ENCODE peak calls at places on chromosomes 1 and 21, in ten cellular contexts. Y is body of pancreas, X is pancreas, A is psoas muscle, I is A549, J is PC-9, Q is lower lobe of right lung, V is mucosa of descending colon, G is stomach, N is PC-3. K is an unnamed sample. For H3K4me1, the result is how much of the 10 kb centered on the place peaks cover.

GRCh38 chr1:222247811-222248310 is 300.0 kb downstream of the HHIPL2 start:
- DNase-seq in Y (no peak), X (no peak), A (no peak), I (no peak), J (no peak), Q (no peak), V (no peak), G (no peak), N (no peak), K (no peak)

GRCh38 chr1:192575499-192576189 is at the start of gene RGS1:
- DNase-seq in Y (peak), X (no peak), A (no peak), I (no peak), J (no peak), Q (peak), V (peak), G (peak), N (no peak), K (no peak)

GRCh38 chr1:81325404-81325803 is 475.3 kb upstream of the ADGRL2 start:
- DNase-seq in Y (peak), X (no peak), A (no peak), I (no peak), J (no peak), Q (no peak), V (no peak), G (no peak), N (no peak), K (no peak)

GRCh38 chr1:211735208-211736170 is 60.1 kb upstream of the NEK2 start:
- DNase-seq in Y (peak), X (no peak), A (peak), I (peak), J (peak), Q (no peak), V (no peak), G (no peak), N (peak), K (no peak)

GRCh38 chr1:163069655-163070277 is 605 bp downstream of the RGS4 start:
- DNase-seq in Y (no peak), X (no peak), A (no peak), I (no peak), J (no peak), Q (no peak), V (no peak), G (no peak), N (no peak), K (no peak)

GRCh38 chr21:44011774-44012473 is at the start of gene TRAPPC10:
- DNase-seq in Y (peak), X (peak), A (peak), I (peak), J (peak), Q (peak), V (peak), G (peak), N (peak), K (peak)

GRCh38 chr1:208154679-208155078 is 89.5 kb downstream of the PLXNA2 start:
- DNase-seq in Y (peak), X (no peak), A (no peak), I (no peak), J (peak), Q (no peak), V (peak), G (peak), N (peak), K (no peak)

GRCh38 chr1:113538225-113538624 is 147.9 kb downstream of the MAGI3 start:
- DNase-seq in Y (no peak), X (no peak), A (no peak), I (no peak), J (no peak), Q (no peak), V (no peak), G (no peak), N (peak), K (no peak)

GRCh38 chr1:53554592-53555305 is 95.5 kb downstream of the DMRTB1 start:
- DNase-seq in Y (no peak), X (peak), A (no peak), I (no peak), J (no peak), Q (peak), V (peak), G (no peak), N (no peak), K (no peak)

GRCh38 chr1:218700666-218701065 is 355.5 kb downstream of the TGFB2 start:
- DNase-seq in Y (no peak), X (no peak), A (no peak), I (no peak), J (no peak), Q (no peak), V (no peak), G (no peak), N (no peak), K (no peak)

GRCh38 chr1:78004719-78005346 is at the start of gene DNAJB4:
- DNase-seq in Y (peak), X (no peak), A (no peak), I (peak), J (peak), Q (no peak), V (no peak), G (peak), N (peak), K (no peak)

GRCh38 chr21:38333290-38334272 is 76.8 kb downstream of the KCNJ15 start:
- DNase-seq in Y (no peak), X (no peak), A (no peak), I (no peak), J (no peak), Q (no peak), V (no peak), G (no peak), N (no peak), K (peak)

GRCh38 chr1:180912211-180912800 is 391 bp upstream of the KIAA1614 start:
- DNase-seq in Y (no peak), X (no peak), A (no peak), I (no peak), J (no peak), Q (no peak), V (no peak), G (no peak), N (no peak), K (peak)

GRCh38 chr1:3471356-3472087 is 17.1 kb downstream of the ARHGEF16 start:
- DNase-seq in Y (no peak), X (peak), A (peak), I (peak), J (no peak), Q (peak), V (no peak), G (no peak), N (no peak), K (peak)

GRCh38 chr1:5402618-5403017 is 589.6 kb downstream of the NPHP4 start:
- DNase-seq in Y (no peak), X (no peak), A (no peak), I (no peak), J (no peak), Q (no peak), V (no peak), G (no peak), N (no peak), K (no peak)

GRCh38 chr1:157198619-157199420 is 60.6 kb upstream of the ETV3 start:
- DNase-seq in Y (peak), X (no peak), A (no peak), I (no peak), J (no peak), Q (peak), V (no peak), G (no peak), N (no peak), K (no peak)

GRCh38 chr21:45404726-45405270 is at the start of gene COL18A1:
- DNase-seq in Y (peak), X (peak), A (peak), I (peak), J (peak), Q (peak), V (peak), G (peak), N (peak), K (peak)

GRCh38 chr1:59318271-59318865 is 21.5 kb downstream of the FGGY start:
- DNase-seq in Y (no peak), X (no peak), A (peak), I (no peak), J (no peak), Q (no peak), V (no peak), G (no peak), N (no peak), K (no peak)

GRCh38 chr1:159088050-159088449 is 11.5 kb upstream of the AIM2 start:
- DNase-seq in Y (no peak), X (no peak), A (no peak), I (no peak), J (no peak), Q (no peak), V (no peak), G (no peak), N (peak), K (no peak)

GRCh38 chr1:239126881-239127280 is 259.5 kb upstream of the CHRM3 start:
- DNase-seq in Y (no peak), X (no peak), A (no peak), I (no peak), J (no peak), Q (no peak), V (no peak), G (no peak), N (no peak), K (no peak)

GRCh38 chr1:6008084-6008415 is 15.8 kb upstream of the NPHP4 start:
- DNase-seq in Y (no peak), X (peak), A (no peak), I (no peak), J (no peak), Q (peak), V (peak), G (no peak), N (no peak), K (no peak)

GRCh38 chr1:37437058-37437457 is 37.3 kb upstream of the ZC3H12A start:
- DNase-seq in Y (no peak), X (no peak), A (no peak), I (no peak), J (no peak), Q (no peak), V (no peak), G (no peak), N (no peak), K (no peak)

GRCh38 chr1:66154394-66154793 is 361.7 kb downstream of the PDE4B start:
- DNase-seq in Y (no peak), X (no peak), A (no peak), I (no peak), J (no peak), Q (no peak), V (no peak), G (no peak), N (no peak), K (no peak)

GRCh38 chr1:169584483-169585144 is 1.7 kb downstream of the F5 start:
- DNase-seq in Y (no peak), X (no peak), A (no peak), I (no peak), J (no peak), Q (no peak), V (no peak), G (no peak), N (peak), K (no peak)

GRCh38 chr1:153233448-153233847 is 16.1 kb downstream of the PRR9 start:
- DNase-seq in Y (no peak), X (no peak), A (no peak), I (no peak), J (no peak), Q (no peak), V (no peak), G (no peak), N (no peak), K (no peak)

GRCh38 chr1:34774967-34775366 is 6.0 kb upstream of the GJB3 start:
- DNase-seq in Y (no peak), X (no peak), A (no peak), I (no peak), J (no peak), Q (no peak), V (no peak), G (no peak), N (no peak), K (no peak)

GRCh38 chr1:77245724-77246294 is 26.6 kb upstream of the PIGK start:
- DNase-seq in Y (no peak), X (no peak), A (no peak), I (no peak), J (no peak), Q (no peak), V (no peak), G (no peak), N (no peak), K (no peak)

GRCh38 chr1:34037856-34038255 is 127.2 kb downstream of the CSMD2 start:
- DNase-seq in Y (no peak), X (no peak), A (no peak), I (no peak), J (no peak), Q (no peak), V (no peak), G (no peak), N (no peak), K (no peak)

GRCh38 chr1:84540759-84541158 is 33.5 kb downstream of the CTBS start:
- DNase-seq in Y (no peak), X (no peak), A (no peak), I (no peak), J (no peak), Q (no peak), V (no peak), G (no peak), N (peak), K (no peak)

GRCh38 chr1:210499956-210500355 is 171.3 kb downstream of the HHAT start:
- DNase-seq in Y (no peak), X (no peak), A (no peak), I (no peak), J (no peak), Q (no peak), V (no peak), G (no peak), N (no peak), K (no peak)

GRCh38 chr1:77605246-77606026 is 77.0 kb downstream of the ZZZ3 start:
- DNase-seq in Y (peak), X (no peak), A (peak), I (no peak), J (peak), Q (peak), V (no peak), G (peak), N (no peak), K (peak)

GRCh38 chr1:176540428-176540827 is 77.5 kb downstream of the PAPPA2 start:
- DNase-seq in Y (no peak), X (no peak), A (no peak), I (no peak), J (no peak), Q (no peak), V (no peak), G (no peak), N (no peak), K (no peak)

GRCh38 chr21:14543983-14544382 is 2.1 kb downstream of the SAMSN1 start:
- DNase-seq in Y (no peak), X (no peak), A (no peak), I (no peak), J (no peak), Q (no peak), V (no peak), G (no peak), N (no peak), K (no peak)

GRCh38 chr1:115906627-115907026 is 65.7 kb upstream of the NHLH2 start:
- DNase-seq in Y (no peak), X (no peak), A (no peak), I (no peak), J (peak), Q (no peak), V (no peak), G (no peak), N (peak), K (no peak)
- TF ChIP-seq CTCF in Y (no peak), X (no peak), A (no peak), I (no peak), J (no peak), Q (no peak), V (no peak), G (no peak), N (no peak), K (no peak)

DNA sequence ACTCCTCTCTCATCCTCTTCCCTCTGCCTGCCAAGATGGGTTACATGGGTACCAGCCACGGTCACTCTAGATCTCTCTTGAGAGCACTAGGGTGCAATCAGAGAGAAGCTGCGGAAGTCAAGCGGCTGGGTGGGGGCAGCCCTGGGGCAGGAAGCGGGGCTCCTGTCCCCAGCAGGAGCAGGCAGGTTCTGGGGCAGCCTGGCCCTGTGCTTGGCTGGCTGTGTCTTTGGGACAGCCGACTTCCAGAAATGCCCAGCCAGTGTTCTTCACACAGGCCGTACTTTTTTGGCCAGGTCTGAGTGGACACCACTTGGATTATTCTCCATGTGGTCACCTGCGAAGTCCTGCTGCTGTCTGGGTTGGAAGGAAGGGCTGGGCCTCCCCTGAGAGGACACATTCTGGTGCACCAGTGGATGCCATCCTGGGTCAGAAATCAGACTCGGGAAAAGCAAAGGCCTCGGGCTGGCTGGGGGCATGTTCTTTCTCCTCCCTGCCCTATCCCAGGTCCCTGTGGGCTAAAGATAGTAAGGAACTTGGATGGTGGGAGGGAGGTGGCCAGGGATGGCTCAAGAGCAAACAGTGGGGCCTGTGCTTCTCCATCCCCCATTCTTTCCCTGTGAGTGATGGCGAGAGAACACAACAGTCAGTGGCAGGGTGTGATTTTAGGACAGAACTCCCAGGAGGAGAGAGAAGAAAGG is 93.7 kb downstream of the ITPKB start:
- DNase-seq in Y (no peak), X (peak), A (peak), I (no peak), J (no peak), Q (peak), V (peak), G (no peak), N (no peak), K (no peak)
- H3K4me1 ChIP-seq in Y (under half), X (under half), A (under half), I (under half), J (under half), Q (under half), V (under half), G (under half), N (under half), K (under half)

GRCh38 chr1:7473223-7474142 is 297.6 kb upstream of the VAMP3 start:
- DNase-seq in Y (no peak), X (peak), A (no peak), I (no peak), J (no peak), Q (peak), V (no peak), G (no peak), N (no peak), K (no peak)

GRCh38 chr1:7476402-7476801 is 294.7 kb upstream of the VAMP3 start:
- DNase-seq in Y (no peak), X (peak), A (no peak), I (no peak), J (no peak), Q (no peak), V (no peak), G (no peak), N (no peak), K (no peak)

GRCh38 chr1:7475691-7476090 is 295.4 kb upstream of the VAMP3 start:
- DNase-seq in Y (no peak), X (peak), A (no peak), I (no peak), J (no peak), Q (no peak), V (no peak), G (no peak), N (no peak), K (no peak)

GRCh38 chr1:7474143-7474490 is 297.0 kb upstream of the VAMP3 start:
- DNase-seq in Y (no peak), X (no peak), A (no peak), I (no peak), J (no peak), Q (no peak), V (no peak), G (no peak), N (no peak), K (no peak)

GRCh38 chr1:7474786-7475502 is 296.2 kb upstream of the VAMP3 start:
- DNase-seq in Y (no peak), X (peak), A (no peak), I (no peak), J (no peak), Q (no peak), V (no peak), G (no peak), N (peak), K (no peak)
- TF ChIP-seq CTCF in Y (no peak), X (no peak), A (no peak), I (peak), J (no peak), Q (no peak), V (no peak), G (no peak), N (peak), K (no peak)

GRCh38 chr1:230012093-230012393 is 55.0 kb upstream of the GALNT2 start:
- DNase-seq in Y (no peak), X (no peak), A (no peak), I (no peak), J (no peak), Q (no peak), V (no peak), G (no peak), N (no peak), K (no peak)
- H3K4me1 ChIP-seq in Y (under half), X (under half), A (under half), I (under half), J (under half), Q (under half), V (under half), G (under half), N (under half), K (under half)

GRCh38 chr1:9882296-9882944 is 27.6 kb downstream of the CTNNBIP1 start:
- DNase-seq in Y (no peak), X (no peak), A (no peak), I (no peak), J (no peak), Q (no peak), V (peak), G (no peak), N (no peak), K (no peak)
- TF ChIP-seq CTCF in Y (no peak), X (no peak), A (no peak), I (no peak), J (no peak), Q (no peak), V (no peak), G (no peak), N (no peak), K (no peak)

GRCh38 chr1:29166291-29166878 is 15.3 kb downstream of the SRSF4 start:
- DNase-seq in Y (no peak), X (no peak), A (no peak), I (no peak), J (no peak), Q (peak), V (no peak), G (no peak), N (no peak), K (no peak)

GRCh38 chr1:29161977-29162376 is 19.7 kb downstream of the SRSF4 start:
- DNase-seq in Y (no peak), X (no peak), A (no peak), I (no peak), J (no peak), Q (no peak), V (no peak), G (no peak), N (no peak), K (no peak)

GRCh38 chr1:29162476-29163138 is 19.1 kb downstream of the SRSF4 start:
- DNase-seq in Y (no peak), X (no peak), A (peak), I (no peak), J (no peak), Q (no peak), V (no peak), G (no peak), N (no peak), K (peak)

GRCh38 chr1:29167904-29168303 is 13.8 kb downstream of the SRSF4 start:
- DNase-seq in Y (no peak), X (no peak), A (no peak), I (no peak), J (no peak), Q (no peak), V (no peak), G (no peak), N (no peak), K (no peak)

GRCh38 chr1:29164588-29164987 is 17.1 kb downstream of the SRSF4 start:
- DNase-seq in Y (no peak), X (no peak), A (no peak), I (no peak), J (no peak), Q (no peak), V (no peak), G (no peak), N (no peak), K (no peak)
- H3K4me1 ChIP-seq in Y (under half), X (under half), A (under half), I (under half), J (under half), Q (under half), V (under half), G (half or more), N (under half), K (half or more)

K was measured in heart right ventricle.